ENCODE peak calls at places on chromosomes 6 and 20, in five cellular contexts. M, U, H, L and S are unnamed samples.

GRCh38 chr6:126880926-126881325 is 237.5 kb upstream of the RSPO3 start:
- DNase-seq in H (no peak), U (no peak), M (no peak), L (no peak), S (no peak)

GRCh38 chr20:23634985-23635767 is 2.6 kb downstream of the CST3 start:
- DNase-seq in H (no peak), L (no peak), U (no peak), M (no peak), S (peak; percentile 32)

GRCh38 chr20:51431321-51431720 is 111.2 kb downstream of the NFATC2 start:
- DNase-seq in M (no peak), H (no peak), L (no peak), U (no peak), S (no peak)

GRCh38 chr6:84762941-84763396 is 1.4 kb downstream of the TBX18 start:
- DNase-seq in U (peak; percentile 36), M (no peak), H (no peak), L (no peak), S (peak; percentile 80)

GRCh38 chr6:28985396-28986164 is 19.5 kb downstream of the ZNF311 start:
- DNase-seq in L (peak; percentile 92), U (peak; percentile 96), H (peak; percentile 98), M (peak; percentile 99), S (peak; percentile 98)

GRCh38 chr20:50632236-50632635 is 59.1 kb downstream of the RIPOR3 start:
- DNase-seq in L (no peak), M (no peak), U (no peak), H (no peak), S (no peak)

GRCh38 chr20:20500312-20500711 is 132.4 kb downstream of the INSM1 start:
- DNase-seq in M (no peak), H (no peak), L (no peak), U (no peak), S (no peak)

GRCh38 chr20:2713285-2713684 is 20.7 kb downstream of the EBF4 start:
- DNase-seq in M (no peak), H (no peak), L (no peak), U (no peak), S (no peak)

GRCh38 chr6:56168601-56169000 is 78.8 kb downstream of the COL21A1 start:
- DNase-seq in M (no peak), U (no peak), H (no peak), L (no peak), S (peak; percentile 32)

GRCh38 chr6:169920359-169921020 is 169.1 kb downstream of the ERMARD start:
- DNase-seq in M (no peak), L (no peak), H (no peak), U (no peak), S (no peak)
- H3K9me3 ChIP-seq in M (peaks cover 10% of the 10 kb centered on the region), L (no peaks in the 10 kb centered on the region), H (peaks cover 58% of the 10 kb centered on the region), U (no peaks in the 10 kb centered on the region), S (no peaks in the 10 kb centered on the region)

GRCh38 chr6:160679402-160679769 is 15.3 kb upstream of the LPA start:
- DNase-seq in L (no peak), U (peak; percentile 53), M (no peak), H (no peak), S (no peak)

GRCh38 chr6:160678744-160679401 is 14.8 kb upstream of the LPA start:
- DNase-seq in H (no peak), L (no peak), M (no peak), U (peak; percentile 27), S (no peak)

GRCh38 chr6:160678230-160678629 is 14.2 kb upstream of the LPA start:
- DNase-seq in U (no peak), L (no peak), H (no peak), M (no peak), S (no peak)
- H2AFZ ChIP-seq in U (no peak overlapping the region), L (no peak overlapping the region), H (no peak overlapping the region), M (no peak overlapping the region), S (no peak overlapping the region)

GRCh38 chr20:49285813-49286494 is 8.1 kb upstream of the ZNFX1 start:
- DNase-seq in M (no peak), L (no peak), U (no peak), H (no peak), S (no peak)
- H3K9me3 ChIP-seq in M (peaks cover 10% of the 10 kb centered on the region), L (no peaks in the 10 kb centered on the region), U (no peaks in the 10 kb centered on the region), H (peaks cover 22% of the 10 kb centered on the region), S (no peaks in the 10 kb centered on the region)

GRCh38 chr20:56629464-56630085 is 469 bp downstream of the TFAP2C start:
- DNase-seq in L (no peak), M (no peak), H (no peak), U (no peak), S (peak; percentile 64)

GRCh38 chr20:56627122-56628014 is 1.7 kb upstream of the TFAP2C start:
- DNase-seq in U (no peak), L (no peak), H (no peak), M (no peak), S (no peak)

GRCh38 chr20:56630086-56630493 is 984 bp downstream of the TFAP2C start:
- DNase-seq in M (no peak), L (peak; percentile 54), H (no peak), U (peak; percentile 85), S (peak; percentile 96)

GRCh38 chr20:56628015-56628872 is 862 bp upstream of the TFAP2C start:
- DNase-seq in M (no peak), L (no peak), H (no peak), U (peak; percentile 35), S (peak; percentile 66)

GRCh38 chr20:56628873-56629463 is at the start of gene TFAP2C:
- DNase-seq in M (no peak), U (peak; percentile 84), H (no peak), L (peak; percentile 54), S (peak; percentile 90)
- H2AFZ ChIP-seq in M (no peak within 1 kb of the TSS), U (peak within 1 kb of the TSS; percentile 73), H (peak within 1 kb of the TSS; percentile 74), L (peak within 1 kb of the TSS; percentile 78), S (peak within 1 kb of the TSS; percentile 95)

DNA sequence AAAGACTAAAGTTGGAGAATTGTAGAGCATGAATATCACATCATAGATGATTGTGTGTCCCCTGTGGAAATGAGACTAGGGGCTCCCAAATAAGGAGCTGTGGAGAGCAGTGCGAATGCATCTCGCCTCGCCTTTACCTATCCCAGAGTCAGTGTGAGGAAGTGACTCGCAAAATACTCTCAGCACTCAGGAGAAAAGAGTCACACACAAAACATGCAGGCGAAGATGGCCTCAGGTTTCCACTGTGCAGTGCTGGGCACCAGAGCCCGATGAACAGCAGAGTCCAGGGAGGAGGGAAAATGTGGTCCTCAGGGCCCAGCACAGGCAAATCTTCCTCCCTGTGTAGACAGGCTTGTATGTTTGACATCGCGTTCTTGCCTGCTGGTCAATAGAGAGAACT is 126.5 kb upstream of the AFDN start:
- DNase-seq in H (no peak), L (no peak), U (no peak), M (no peak), S (no peak)
- H3K9me3 ChIP-seq in H (peaks cover 36% of the 10 kb centered on the region), L (no peaks in the 10 kb centered on the region), U (no peaks in the 10 kb centered on the region), M (no peaks in the 10 kb centered on the region), S (no peaks in the 10 kb centered on the region)

GRCh38 chr6:39566381-39566934 is 158.8 kb downstream of the KIF6 start:
- DNase-seq in H (no peak), M (peak; percentile 49), U (no peak), L (no peak), S (peak; percentile 39)

GRCh38 chr6:39561536-39562266 is 163.5 kb downstream of the KIF6 start:
- DNase-seq in M (peak; percentile 52), H (no peak), L (no peak), U (no peak), S (peak; percentile 33)

GRCh38 chr6:39568896-39569295 is 156.3 kb downstream of the KIF6 start:
- DNase-seq in M (peak; percentile 71), U (no peak), L (no peak), H (peak; percentile 33), S (peak; percentile 84)

GRCh38 chr6:39565948-39566347 is 159.3 kb downstream of the KIF6 start:
- DNase-seq in U (no peak), L (no peak), M (no peak), H (no peak), S (no peak)

DNA sequence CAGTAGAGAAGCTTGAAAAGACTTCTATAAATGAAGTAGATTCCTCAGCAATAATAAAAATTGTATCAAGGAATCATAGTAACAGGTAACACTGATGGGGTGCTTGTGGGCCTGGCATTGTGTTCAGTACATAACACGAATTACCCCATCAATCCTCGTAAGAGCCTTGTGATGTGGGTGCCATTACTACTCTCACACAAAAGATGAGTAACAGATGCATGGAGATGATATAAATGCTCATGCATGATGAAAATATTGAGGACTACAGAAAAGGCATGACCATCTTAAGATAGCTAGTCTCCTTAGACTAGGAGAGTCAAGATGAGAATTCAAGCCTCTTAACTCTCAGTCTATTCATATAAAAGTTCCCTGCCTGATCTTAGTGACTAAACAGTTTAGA is 158.1 kb downstream of the KIF6 start:
- DNase-seq in U (no peak), L (no peak), M (no peak), H (no peak), S (peak; percentile 43)
- H2AFZ ChIP-seq in U (no peak overlapping the region), L (no peak overlapping the region), M (no peak overlapping the region), H (no peak overlapping the region), S (no peak overlapping the region)

DNA sequence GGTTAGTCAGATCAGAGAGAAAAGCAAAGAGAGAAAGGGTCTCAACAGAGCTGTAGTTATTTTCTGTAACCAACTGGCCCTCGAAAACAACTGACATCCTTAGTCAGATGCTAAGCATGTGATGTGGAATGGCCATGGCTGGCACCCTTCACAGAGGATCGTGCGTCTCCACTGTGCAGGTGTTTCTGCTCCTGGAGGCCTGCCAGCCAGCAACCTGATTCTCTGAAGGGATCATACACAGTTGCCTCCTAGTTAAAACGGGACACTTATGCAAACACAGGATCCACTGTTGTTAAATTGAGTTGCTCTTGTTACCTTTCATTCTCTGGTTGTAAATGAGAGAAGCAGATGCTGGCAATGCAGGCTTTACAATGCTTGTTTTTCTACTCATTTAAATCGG is 148.5 kb downstream of the HDGFL1 start:
- DNase-seq in M (no peak), L (no peak), H (no peak), U (peak; percentile 11), S (no peak)
- H3K9me3 ChIP-seq in M (no peaks in the 10 kb centered on the region), L (no peaks in the 10 kb centered on the region), H (peaks cover 2% of the 10 kb centered on the region), U (no peaks in the 10 kb centered on the region), S (no peaks in the 10 kb centered on the region)

DNA sequence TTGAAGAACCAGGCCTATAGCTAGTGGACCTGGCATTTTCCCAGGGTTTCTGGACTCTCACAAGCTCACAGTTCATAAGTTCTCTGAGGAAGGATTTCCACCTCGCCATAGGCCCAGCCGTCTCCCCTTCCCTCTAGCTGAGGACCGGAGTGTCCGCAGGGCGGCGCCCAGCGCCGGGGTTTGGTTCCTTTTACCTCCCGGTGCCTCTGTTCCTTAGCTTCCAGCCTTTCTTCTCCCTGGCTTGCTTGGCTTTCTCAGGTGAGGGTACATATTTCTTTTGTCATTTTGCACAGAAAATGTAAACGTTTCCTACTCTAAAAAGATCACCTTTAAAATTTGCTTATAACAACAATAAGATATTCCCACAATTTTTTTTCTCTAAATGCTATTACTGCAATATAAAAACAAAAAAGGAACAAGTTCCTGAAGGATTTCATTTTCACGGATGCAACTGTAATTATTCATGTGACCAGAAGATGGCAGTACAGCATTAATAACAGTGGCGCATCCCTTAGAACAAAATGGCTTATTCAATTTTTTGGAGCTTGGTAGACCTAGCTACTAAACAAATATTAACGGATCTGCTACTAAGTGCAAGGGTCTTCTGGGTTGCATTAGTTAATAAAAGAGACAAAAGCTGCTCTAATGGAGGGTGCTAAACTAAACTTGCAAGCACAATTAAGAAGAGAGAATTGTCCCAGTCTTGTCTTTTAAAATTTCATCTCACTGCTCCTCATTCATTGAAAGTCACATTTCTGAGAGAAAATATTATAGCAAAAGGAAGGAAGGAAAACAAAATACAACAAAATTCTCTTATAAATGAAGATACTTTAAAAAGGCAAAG is 172.9 kb downstream of the ADGRG6 start:
- DNase-seq in M (peak; percentile 80), U (peak; percentile 82), L (peak; percentile 77), H (peak; percentile 76), S (peak; percentile 65)
- H2AFZ ChIP-seq in M (peak overlapping the region; percentile 37), U (peak overlapping the region; percentile 31), L (peak overlapping the region; percentile 12), H (peak overlapping the region; percentile 56), S (peak overlapping the region; percentile 72)